ENCODE peak calls at places on chromosomes 5 and 9, in five cellular contexts. One of them, this sample, is unnamed.

GRCh38 chr9:115514454-115514853 is 396.5 kb upstream of the TNC start:
- DNase-seq in HFF-Myc: no peak
- DNase-seq in PC-3: no peak
- DNase-seq in adrenal gland: no peak
- DNase-seq in endodermal cell: no peak
- DNase-seq in this sample: no peak

GRCh38 chr9:34986541-34987047 is 3.0 kb upstream of the DNAJB5 start:
- DNase-seq in endodermal cell: peak
- DNase-seq in PC-3: no peak
- DNase-seq in adrenal gland: peak
- DNase-seq in HFF-Myc: no peak
- DNase-seq in this sample: peak

GRCh38 chr9:16985559-16986348 is 115.3 kb upstream of the BNC2 start:
- DNase-seq in PC-3: peak
- DNase-seq in HFF-Myc: peak
- DNase-seq in adrenal gland: peak
- DNase-seq in endodermal cell: no peak
- DNase-seq in this sample: no peak

GRCh38 chr9:93509084-93509483 is 55.7 kb upstream of the FAM120AOS start:
- DNase-seq in HFF-Myc: no peak
- DNase-seq in endodermal cell: no peak
- DNase-seq in PC-3: no peak
- DNase-seq in adrenal gland: no peak
- DNase-seq in this sample: no peak

GRCh38 chr5:132070460-132071337 is 2.9 kb upstream of the CSF2 start:
- DNase-seq in HFF-Myc: no peak
- DNase-seq in adrenal gland: no peak
- DNase-seq in PC-3: no peak
- DNase-seq in endodermal cell: no peak
- DNase-seq in this sample: no peak

GRCh38 chr9:36855443-36856315 is 178.4 kb downstream of the PAX5 start:
- DNase-seq in adrenal gland: no peak
- DNase-seq in endodermal cell: peak
- DNase-seq in HFF-Myc: no peak
- DNase-seq in PC-3: peak
- DNase-seq in this sample: peak

GRCh38 chr5:57032151-57032551 is 80.2 kb upstream of the MIER3 start:
- DNase-seq in adrenal gland: peak
- DNase-seq in endodermal cell: no peak
- DNase-seq in PC-3: peak
- DNase-seq in HFF-Myc: no peak
- DNase-seq in this sample: peak

GRCh38 chr5:104914536-104915070 is 1352.0 kb upstream of the NUDT12 start:
- DNase-seq in HFF-Myc: no peak
- DNase-seq in endodermal cell: no peak
- DNase-seq in PC-3: no peak
- DNase-seq in adrenal gland: no peak
- DNase-seq in this sample: no peak

GRCh38 chr5:179176571-179177230 is 116.5 kb downstream of the ZNF354C start:
- DNase-seq in HFF-Myc: no peak
- DNase-seq in adrenal gland: no peak
- DNase-seq in PC-3: no peak
- DNase-seq in endodermal cell: no peak
- DNase-seq in this sample: no peak

GRCh38 chr5:122770479-122770878 is 4.4 kb upstream of the SNX2 start:
- DNase-seq in endodermal cell: no peak
- DNase-seq in adrenal gland: no peak
- DNase-seq in PC-3: no peak
- DNase-seq in HFF-Myc: no peak
- DNase-seq in this sample: no peak

GRCh38 chr9:73866451-73866850 is 630.7 kb upstream of the RORB start:
- DNase-seq in HFF-Myc: no peak
- DNase-seq in adrenal gland: no peak
- DNase-seq in endodermal cell: no peak
- DNase-seq in PC-3: no peak
- DNase-seq in this sample: no peak

GRCh38 chr9:18437315-18438200 is 36.4 kb upstream of the ADAMTSL1 start:
- DNase-seq in endodermal cell: peak
- DNase-seq in HFF-Myc: no peak
- DNase-seq in PC-3: no peak
- DNase-seq in adrenal gland: peak
- DNase-seq in this sample: no peak

GRCh38 chr9:110939573-110939972 is 98.7 kb downstream of the LPAR1 start:
- DNase-seq in adrenal gland: no peak
- DNase-seq in PC-3: peak
- DNase-seq in endodermal cell: no peak
- DNase-seq in HFF-Myc: no peak
- DNase-seq in this sample: no peak

GRCh38 chr9:132182609-132183073 is 20.8 kb downstream of the NTNG2 start:
- DNase-seq in HFF-Myc: no peak
- DNase-seq in endodermal cell: peak
- DNase-seq in PC-3: no peak
- DNase-seq in adrenal gland: no peak
- DNase-seq in this sample: no peak

GRCh38 chr5:97131139-97131710 is 11.2 kb downstream of the LIX1 start:
- DNase-seq in PC-3: no peak
- DNase-seq in HFF-Myc: no peak
- DNase-seq in endodermal cell: no peak
- DNase-seq in adrenal gland: no peak
- DNase-seq in this sample: no peak

GRCh38 chr9:125988479-125989050 is 241.4 kb downstream of the PBX3 start:
- DNase-seq in HFF-Myc: no peak
- DNase-seq in PC-3: no peak
- DNase-seq in adrenal gland: no peak
- DNase-seq in endodermal cell: peak
- DNase-seq in this sample: peak

GRCh38 chr9:129182625-129183494 is 4.8 kb upstream of the IER5L start:
- DNase-seq in adrenal gland: peak
- DNase-seq in HFF-Myc: no peak
- DNase-seq in endodermal cell: peak
- DNase-seq in PC-3: peak
- DNase-seq in this sample: no peak

GRCh38 chr9:133994359-133995011 is 2.4 kb upstream of the VAV2 start:
- DNase-seq in PC-3: peak
- DNase-seq in adrenal gland: peak
- DNase-seq in endodermal cell: peak
- DNase-seq in HFF-Myc: no peak
- DNase-seq in this sample: peak

GRCh38 chr5:10333154-10334006 is 20.1 kb upstream of the MARCHF6 start:
- DNase-seq in HFF-Myc: no peak
- DNase-seq in endodermal cell: peak
- DNase-seq in PC-3: peak
- DNase-seq in adrenal gland: peak
- DNase-seq in this sample: no peak

GRCh38 chr5:73861313-73861978 is 235.4 kb downstream of the ARHGEF28 start:
- DNase-seq in HFF-Myc: no peak
- DNase-seq in PC-3: no peak
- DNase-seq in endodermal cell: no peak
- DNase-seq in adrenal gland: no peak
- DNase-seq in this sample: no peak

GRCh38 chr9:98108540-98109031 is 10.4 kb downstream of the TRIM14 start:
- DNase-seq in HFF-Myc: no peak
- DNase-seq in PC-3: no peak
- DNase-seq in adrenal gland: peak
- DNase-seq in endodermal cell: no peak
- DNase-seq in this sample: no peak

GRCh38 chr5:162209005-162209605 is 141.5 kb downstream of the GABRG2 start:
- DNase-seq in endodermal cell: peak
- DNase-seq in PC-3: peak
- DNase-seq in HFF-Myc: no peak
- DNase-seq in adrenal gland: peak
- DNase-seq in this sample: peak

DNA sequence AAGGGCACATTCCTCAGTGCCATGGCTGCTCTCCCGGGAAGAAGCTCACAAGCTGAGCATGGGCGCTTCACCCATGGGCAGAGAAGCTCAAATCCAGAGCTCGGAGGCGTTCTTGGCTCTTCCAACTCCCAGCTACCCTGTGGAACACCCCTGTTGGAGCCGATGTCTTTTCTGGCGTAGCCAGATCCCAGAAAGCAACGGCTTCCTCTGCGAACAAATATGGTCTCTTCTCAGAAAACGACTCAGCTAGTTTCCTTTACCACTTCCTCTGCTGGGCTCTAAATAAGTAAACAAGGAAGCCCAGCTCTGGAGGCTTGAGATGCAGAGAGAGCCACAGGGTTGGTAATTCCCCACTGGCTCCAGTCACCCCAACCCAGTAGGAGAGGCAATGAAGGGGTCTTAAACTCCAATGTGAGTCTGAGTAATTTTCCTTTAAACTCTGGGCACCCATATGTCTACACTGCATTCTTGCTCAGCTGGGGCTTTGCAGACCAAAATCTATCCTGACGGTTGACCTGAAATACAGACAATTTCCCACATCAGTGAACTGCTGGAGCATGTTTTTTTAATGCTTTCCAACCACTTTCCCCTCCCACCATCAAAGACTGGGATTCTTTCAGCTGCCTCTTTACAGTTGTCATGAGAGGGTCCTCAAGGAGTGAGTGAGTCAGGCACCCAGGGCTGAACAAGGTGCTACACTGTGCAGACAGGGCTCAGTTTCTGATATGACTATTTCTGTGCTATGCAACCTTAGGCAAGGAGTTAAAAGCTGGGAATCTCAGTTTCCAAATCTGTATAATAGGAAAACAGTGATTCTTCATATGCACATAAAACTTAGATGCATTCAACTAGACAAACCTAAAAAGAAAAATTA is at the start of gene LCP2:
- DNase-seq in adrenal gland: no peak
- DNase-seq in HFF-Myc: no peak
- DNase-seq in PC-3: no peak
- DNase-seq in endodermal cell: no peak
- DNase-seq in this sample: no peak
- H3K4me3 ChIP-seq in adrenal gland: no peak
- H3K4me3 ChIP-seq in HFF-Myc: no peak
- H3K4me3 ChIP-seq in PC-3: no peak
- H3K4me3 ChIP-seq in endodermal cell: no peak
- H3K4me3 ChIP-seq in this sample: no peak

GRCh38 chr9:92141144-92142129 is 26.2 kb upstream of the SPTLC1 start:
- DNase-seq in adrenal gland: peak
- DNase-seq in HFF-Myc: no peak
- DNase-seq in endodermal cell: peak
- DNase-seq in PC-3: peak
- DNase-seq in this sample: no peak
- H3K4me3 ChIP-seq in adrenal gland: no peak
- H3K4me3 ChIP-seq in HFF-Myc: peak
- H3K4me3 ChIP-seq in endodermal cell: peak
- H3K4me3 ChIP-seq in PC-3: peak
- H3K4me3 ChIP-seq in this sample: peak

GRCh38 chr5:27475063-27475462 is 436.7 kb upstream of the CDH9 start:
- DNase-seq in PC-3: no peak
- DNase-seq in endodermal cell: no peak
- DNase-seq in HFF-Myc: no peak
- DNase-seq in adrenal gland: no peak
- DNase-seq in this sample: no peak

GRCh38 chr5:27473300-27474053 is 435.1 kb upstream of the CDH9 start:
- DNase-seq in endodermal cell: no peak
- DNase-seq in HFF-Myc: no peak
- DNase-seq in adrenal gland: no peak
- DNase-seq in PC-3: no peak
- DNase-seq in this sample: no peak

GRCh38 chr5:27474395-27474794 is 436.0 kb upstream of the CDH9 start:
- DNase-seq in endodermal cell: no peak
- DNase-seq in adrenal gland: no peak
- DNase-seq in PC-3: no peak
- DNase-seq in HFF-Myc: no peak
- DNase-seq in this sample: peak

GRCh38 chr5:27472875-27473274 is 434.5 kb upstream of the CDH9 start:
- DNase-seq in HFF-Myc: no peak
- DNase-seq in adrenal gland: no peak
- DNase-seq in endodermal cell: no peak
- DNase-seq in PC-3: no peak
- DNase-seq in this sample: no peak

DNA sequence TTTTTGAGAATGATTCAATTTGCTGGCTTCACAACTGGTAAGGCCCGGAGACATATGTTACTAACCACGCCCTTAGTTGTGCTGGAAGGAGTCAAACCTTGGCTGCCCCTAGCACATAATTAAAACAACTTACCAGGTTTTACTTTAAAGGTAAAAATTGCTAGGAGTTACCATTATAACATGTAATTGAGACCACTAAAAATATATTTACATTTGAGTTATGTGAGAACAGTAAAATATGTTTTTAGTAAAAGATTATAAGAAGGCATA is 435.6 kb upstream of the CDH9 start:
- DNase-seq in endodermal cell: no peak
- DNase-seq in HFF-Myc: no peak
- DNase-seq in adrenal gland: no peak
- DNase-seq in PC-3: no peak
- DNase-seq in this sample: no peak
- H3K4me3 ChIP-seq in endodermal cell: peak
- H3K4me3 ChIP-seq in HFF-Myc: peak
- H3K4me3 ChIP-seq in adrenal gland: no peak
- H3K4me3 ChIP-seq in PC-3: no peak
- H3K4me3 ChIP-seq in this sample: no peak

DNA sequence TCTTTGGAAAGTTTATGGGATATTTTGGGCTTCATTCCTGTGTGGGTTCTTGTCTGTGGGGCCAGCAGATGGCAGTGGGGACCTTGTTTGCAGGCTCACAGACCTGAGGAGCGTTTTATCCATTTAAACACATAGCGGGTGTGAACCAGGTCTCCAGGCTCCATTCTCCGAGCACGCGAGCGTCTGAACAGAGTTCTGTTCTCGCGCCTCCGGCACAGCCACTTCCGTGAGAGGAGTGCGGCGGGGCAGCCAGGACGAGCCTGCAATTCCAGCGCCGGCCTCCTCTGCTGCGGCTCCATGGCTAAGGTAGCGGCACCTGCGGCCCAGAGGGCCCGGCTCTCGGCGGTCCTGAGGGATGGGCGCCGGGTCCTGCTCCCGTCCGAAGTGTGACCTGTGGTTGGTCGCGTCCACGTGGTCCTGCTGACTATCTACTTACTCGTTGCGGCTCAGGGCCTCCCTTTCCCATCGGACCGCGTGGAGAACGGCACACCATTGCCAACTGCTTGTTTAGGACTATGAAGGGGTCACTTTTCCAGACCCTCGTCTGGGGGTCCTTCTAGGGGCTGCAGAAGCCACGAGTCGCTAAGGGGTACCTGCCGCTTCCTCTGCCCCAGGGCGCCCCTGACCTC is 7.3 kb downstream of the NRARP start:
- DNase-seq in PC-3: peak
- DNase-seq in endodermal cell: peak
- DNase-seq in HFF-Myc: no peak
- DNase-seq in adrenal gland: no peak
- DNase-seq in this sample: no peak
- H3K4me3 ChIP-seq in PC-3: no peak
- H3K4me3 ChIP-seq in endodermal cell: no peak
- H3K4me3 ChIP-seq in HFF-Myc: no peak
- H3K4me3 ChIP-seq in adrenal gland: no peak
- H3K4me3 ChIP-seq in this sample: no peak

This sample was measured in bronchial epithelial cell.